ENCODE peak calls at places on chromosome 2, in seven cellular contexts. O, L, V, X, H, E and Z are unnamed samples. For H3K4me1, the result is how much of the 10 kb centered on the place peaks cover.

GRCh38 chr2:152925540-152926448 is 207.4 kb downstream of the ARL6IP6 start:
- DNase-seq in O (no peak), L (peak), V (peak), X (no peak), H (no peak), E (peak), Z (no peak)

GRCh38 chr2:23091900-23092299 is 293.1 kb upstream of the KLHL29 start:
- DNase-seq in O (no peak), L (peak), V (no peak), X (no peak), H (no peak), E (no peak), Z (no peak)

GRCh38 chr2:80058562-80058961 is 246.0 kb downstream of the LRRTM1 start:
- DNase-seq in O (no peak), L (peak), V (no peak), X (no peak), H (no peak), E (no peak), Z (no peak)

GRCh38 chr2:190849774-190850173 is 30.8 kb upstream of the GLS start:
- DNase-seq in O (peak), L (no peak), V (no peak), X (no peak), H (no peak), E (no peak), Z (no peak)

GRCh38 chr2:241314181-241314932 is 1.1 kb downstream of the HDLBP start:
- DNase-seq in O (no peak), L (peak), V (no peak), X (no peak), H (no peak), E (no peak), Z (no peak)

GRCh38 chr2:10407841-10408648 is 40.1 kb downstream of the ODC1 start:
- DNase-seq in O (no peak), L (peak), V (peak), X (peak), H (no peak), E (peak), Z (peak)

GRCh38 chr2:237877576-237878307 is 18.3 kb downstream of the RAMP1 start:
- DNase-seq in O (peak), L (no peak), V (peak), X (no peak), H (peak), E (no peak), Z (no peak)

GRCh38 chr2:202317080-202317859 is 51.7 kb downstream of the NOP58 start:
- DNase-seq in O (no peak), L (peak), V (peak), X (no peak), H (no peak), E (no peak), Z (peak)

GRCh38 chr2:10709290-10709939 is 12.0 kb upstream of the ATP6V1C2 start:
- DNase-seq in O (peak), L (peak), V (no peak), X (no peak), H (no peak), E (peak), Z (no peak)

GRCh38 chr2:9703085-9703641 is 72.4 kb upstream of the YWHAQ start:
- DNase-seq in O (peak), L (no peak), V (no peak), X (peak), H (no peak), E (no peak), Z (peak)

GRCh38 chr2:108553181-108553919 is 19.1 kb downstream of the LIMS1 start:
- DNase-seq in O (no peak), L (no peak), V (no peak), X (no peak), H (no peak), E (no peak), Z (no peak)

GRCh38 chr2:85648619-85649018 is 19.4 kb downstream of the SFTPB start:
- DNase-seq in O (no peak), L (peak), V (no peak), X (no peak), H (no peak), E (peak), Z (no peak)

GRCh38 chr2:186590538-186591441 is 934 bp downstream of the ITGAV start:
- DNase-seq in O (no peak), L (peak), V (no peak), X (no peak), H (no peak), E (peak), Z (no peak)

GRCh38 chr2:38863061-38863695 is 12.6 kb downstream of the DHX57 start:
- DNase-seq in O (no peak), L (no peak), V (no peak), X (no peak), H (no peak), E (no peak), Z (no peak)

GRCh38 chr2:158688722-158689121 is 106.4 kb upstream of the DAPL1 start:
- DNase-seq in O (no peak), L (peak), V (no peak), X (no peak), H (no peak), E (no peak), Z (no peak)

GRCh38 chr2:22406625-22407024 is 978.4 kb upstream of the KLHL29 start:
- DNase-seq in O (no peak), L (no peak), V (no peak), X (no peak), H (no peak), E (no peak), Z (no peak)

GRCh38 chr2:172865422-172865821 is 129.8 kb downstream of the RAPGEF4 start:
- DNase-seq in O (no peak), L (peak), V (no peak), X (no peak), H (no peak), E (no peak), Z (no peak)

GRCh38 chr2:3348771-3349170 is 28.8 kb downstream of the EIPR1 start:
- DNase-seq in O (no peak), L (no peak), V (no peak), X (no peak), H (peak), E (no peak), Z (no peak)

GRCh38 chr2:234910186-234910679 is 41.6 kb upstream of the SH3BP4 start:
- DNase-seq in O (no peak), L (no peak), V (no peak), X (no peak), H (no peak), E (no peak), Z (no peak)

GRCh38 chr2:108971661-108972566 is 17.1 kb downstream of the EDAR start:
- DNase-seq in O (no peak), L (no peak), V (peak), X (no peak), H (no peak), E (no peak), Z (no peak)

GRCh38 chr2:233832869-233833812 is 21.2 kb downstream of the HJURP start:
- DNase-seq in O (peak), L (peak), V (peak), X (no peak), H (peak), E (peak), Z (no peak)

GRCh38 chr2:233972941-233973575 is 55.9 kb downstream of the TRPM8 start:
- DNase-seq in O (no peak), L (no peak), V (no peak), X (no peak), H (no peak), E (no peak), Z (no peak)

GRCh38 chr2:150051004-150051403 is 436.5 kb downstream of the RND3 start:
- DNase-seq in O (no peak), L (no peak), V (no peak), X (no peak), H (no peak), E (no peak), Z (no peak)

GRCh38 chr2:119071476-119071875 is 87.1 kb downstream of the C1QL2 start:
- DNase-seq in O (no peak), L (no peak), V (no peak), X (no peak), H (no peak), E (no peak), Z (no peak)

GRCh38 chr2:46847185-46847710 is 68.4 kb downstream of the MCFD2 start:
- DNase-seq in O (peak), L (no peak), V (peak), X (no peak), H (peak), E (no peak), Z (peak)

GRCh38 chr2:20390524-20391123 is 40.0 kb upstream of the PUM2 start:
- DNase-seq in O (no peak), L (no peak), V (no peak), X (no peak), H (no peak), E (no peak), Z (peak)

GRCh38 chr2:164620873-164621760 is at the start of gene GRB14:
- DNase-seq in O (peak), L (peak), V (no peak), X (no peak), H (no peak), E (no peak), Z (no peak)

GRCh38 chr2:12363138-12363537 is 353.6 kb upstream of the TRIB2 start:
- DNase-seq in O (no peak), L (no peak), V (no peak), X (no peak), H (no peak), E (no peak), Z (no peak)

GRCh38 chr2:27049422-27050280 is 1.8 kb upstream of the AGBL5 start:
- DNase-seq in O (peak), L (peak), V (peak), X (peak), H (no peak), E (peak), Z (peak)

GRCh38 chr2:232350804-232351685 is 27.5 kb upstream of the ALPP start:
- DNase-seq in O (peak), L (peak), V (peak), X (no peak), H (peak), E (no peak), Z (no peak)

GRCh38 chr2:105796791-105797190 is 52.1 kb downstream of the NCK2 start:
- DNase-seq in O (no peak), L (no peak), V (no peak), X (no peak), H (no peak), E (no peak), Z (no peak)
- H3K4me1 ChIP-seq in O (under half), L (under half), V (half or more), X (half or more), H (half or more), E (half or more), Z (half or more)

DNA sequence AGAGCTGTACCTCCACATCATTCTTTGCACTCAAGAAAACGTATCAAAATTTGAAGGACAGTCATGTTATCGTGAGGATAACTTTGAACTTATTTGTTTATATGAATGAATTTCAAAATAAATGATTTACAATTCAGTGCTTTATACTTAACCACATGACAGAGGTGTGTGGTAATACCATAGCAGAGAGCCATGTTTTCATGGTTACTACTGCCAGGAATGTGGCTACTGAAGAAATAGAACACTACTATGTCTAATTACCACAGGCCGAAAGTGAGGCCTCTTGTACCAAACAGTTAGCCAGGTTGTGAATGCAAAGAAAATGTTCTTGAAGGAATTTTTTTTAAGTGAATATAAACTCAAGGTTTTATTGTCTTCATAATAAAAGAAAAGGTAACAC is 49.2 kb downstream of the AAK1 start:
- DNase-seq in O (no peak), L (no peak), V (no peak), X (no peak), H (no peak), E (no peak), Z (no peak)
- H3K4me1 ChIP-seq in O (under half), L (under half), V (under half), X (half or more), H (under half), E (under half), Z (under half)

DNA sequence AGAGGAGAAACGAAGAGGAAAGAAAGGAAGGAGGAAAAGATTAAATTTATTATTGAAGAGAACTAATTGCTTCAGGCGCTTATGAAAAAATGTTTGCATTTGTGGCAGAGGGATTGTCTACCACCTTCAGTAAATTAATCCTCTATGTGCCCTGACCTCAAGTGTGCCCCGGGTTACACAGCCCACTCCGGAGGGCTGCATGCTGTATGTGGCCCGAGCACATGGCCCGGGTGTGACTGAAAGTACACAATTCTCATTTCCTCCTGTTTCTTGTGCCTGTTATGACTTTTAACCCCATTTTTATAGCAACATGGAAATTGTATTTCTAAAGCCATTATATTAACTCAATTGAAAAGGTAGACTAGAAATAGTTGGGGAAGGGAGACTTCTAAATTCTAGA is 38.8 kb downstream of the ZEB2 start:
- DNase-seq in O (no peak), L (no peak), V (no peak), X (no peak), H (no peak), E (no peak), Z (no peak)
- H3K4me1 ChIP-seq in O (under half), L (half or more), V (under half), X (under half), H (under half), E (under half), Z (under half)

DNA sequence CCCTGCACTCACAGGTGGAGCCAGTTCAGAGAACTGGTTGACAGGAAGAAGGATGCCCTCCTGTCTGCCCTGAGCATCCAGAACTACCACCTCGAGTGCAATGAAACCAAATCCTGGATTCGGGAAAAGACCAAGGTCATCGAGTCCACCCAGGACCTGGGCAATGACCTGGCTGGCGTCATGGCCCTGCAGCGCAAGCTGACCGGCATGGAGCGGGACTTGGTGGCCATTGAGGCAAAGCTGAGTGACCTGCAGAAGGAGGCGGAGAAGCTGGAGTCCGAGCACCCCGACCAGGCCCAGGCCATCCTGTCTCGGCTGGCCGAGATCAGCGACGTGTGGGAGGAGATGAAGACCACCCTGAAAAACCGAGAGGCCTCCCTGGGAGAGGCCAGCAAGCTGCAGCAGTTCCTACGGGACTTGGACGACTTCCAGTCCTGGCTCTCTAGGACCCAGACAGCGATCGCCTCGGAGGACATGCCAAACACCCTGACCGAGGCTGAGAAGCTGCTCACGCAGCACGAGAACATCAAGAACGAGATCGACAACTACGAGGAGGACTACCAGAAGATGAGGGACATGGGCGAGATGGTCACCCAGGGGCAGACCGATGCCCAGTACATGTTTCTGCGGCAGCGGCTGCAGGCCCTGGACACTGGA is 92.5 kb upstream of the EML6 start:
- DNase-seq in O (peak), L (no peak), V (no peak), X (no peak), H (no peak), E (no peak), Z (no peak)
- H3K4me1 ChIP-seq in O (under half), L (under half), V (under half), X (under half), H (under half), E (half or more), Z (under half)

DNA sequence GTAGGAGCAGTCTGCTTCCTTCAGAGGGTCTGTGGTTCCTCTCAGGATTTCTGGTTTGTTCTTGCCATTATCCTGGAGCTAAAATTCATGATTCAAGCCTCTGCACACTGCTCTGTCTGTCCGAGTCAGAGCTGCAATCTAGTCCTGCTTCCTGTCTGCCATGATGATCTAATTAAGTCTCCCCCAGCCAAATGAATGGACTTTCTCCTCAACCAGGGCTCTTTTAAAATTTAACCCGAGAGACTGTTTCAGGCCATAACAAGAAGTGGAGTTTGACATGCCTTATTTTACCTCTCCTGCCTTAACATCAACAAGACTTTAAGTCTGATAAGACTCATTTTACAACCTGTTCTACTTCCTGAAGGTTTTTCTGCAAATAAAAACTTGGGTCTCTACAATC is 1009.6 kb upstream of the DDX18 start:
- DNase-seq in O (no peak), L (no peak), V (no peak), X (no peak), H (no peak), E (no peak), Z (no peak)
- H3K4me1 ChIP-seq in O (under half), L (under half), V (under half), X (under half), H (under half), E (under half), Z (under half)

GRCh38 chr2:61431345-61431744 is 39.5 kb downstream of the USP34 start:
- DNase-seq in O (no peak), L (no peak), V (no peak), X (no peak), H (peak), E (no peak), Z (no peak)
- H3K4me1 ChIP-seq in O (under half), L (under half), V (under half), X (under half), H (under half), E (half or more), Z (under half)